ENCODE peak calls at places on chromosomes 12 and 14, in five cellular contexts. M, Y, O, E and A are unnamed samples.

GRCh38 chr12:52320784-52321400 is at the start of gene KRT83:
- DNase-seq in Y (no peak), M (no peak), O (no peak), E (no peak), A (no peak)

GRCh38 chr12:64066776-64067175 is 155.3 kb downstream of the KICS2 start:
- DNase-seq in M (no peak), O (no peak), Y (no peak), E (no peak), A (no peak)

GRCh38 chr14:88882236-88882635 is 57.8 kb downstream of the TTC8 start:
- DNase-seq in M (no peak), Y (no peak), O (no peak), E (no peak), A (no peak)

GRCh38 chr14:78737606-78738005 is 567.4 kb downstream of the NRXN3 start:
- DNase-seq in E (no peak), O (no peak), M (no peak), Y (no peak), A (no peak)

GRCh38 chr12:38720661-38721060 is 184.7 kb downstream of the CPNE8 start:
- DNase-seq in Y (no peak), O (no peak), M (no peak), E (no peak), A (no peak)

GRCh38 chr14:84708865-84709264 is 821.1 kb upstream of the FLRT2 start:
- DNase-seq in Y (no peak), M (no peak), O (no peak), E (no peak), A (no peak)

GRCh38 chr14:89227490-89227834 is 189.6 kb downstream of the FOXN3 start:
- DNase-seq in E (no peak), O (no peak), Y (no peak), M (no peak), A (no peak)

GRCh38 chr14:95396221-95396620 is 76.5 kb upstream of the CLMN start:
- DNase-seq in E (no peak), O (no peak), Y (peak; percentile 35), M (no peak), A (no peak)

GRCh38 chr12:131177599-131177998 is 223.9 kb downstream of the ADGRD1 start:
- DNase-seq in Y (no peak), O (no peak), M (no peak), E (no peak), A (no peak)

GRCh38 chr14:71261206-71261605 is 353.9 kb downstream of the PCNX1 start:
- DNase-seq in O (no peak), Y (no peak), M (peak; percentile 15), E (no peak), A (no peak)

GRCh38 chr12:104565606-104566243 is 109.0 kb downstream of the CHST11 start:
- DNase-seq in E (no peak), M (peak; percentile 50), O (no peak), Y (no peak), A (no peak)

GRCh38 chr14:91877376-91877775 is 10.0 kb upstream of the TC2N start:
- DNase-seq in E (no peak), O (no peak), M (no peak), Y (no peak), A (no peak)

GRCh38 chr12:126493366-126494108 is 1428.3 kb downstream of the AACS start:
- DNase-seq in O (no peak), M (no peak), E (no peak), Y (no peak), A (peak; percentile 13)

GRCh38 chr14:90574640-90575131 is 177.9 kb downstream of the CALM1 start:
- DNase-seq in O (no peak), E (no peak), Y (no peak), M (no peak), A (no peak)

GRCh38 chr14:65482769-65483438 is 70.4 kb downstream of the FUT8 start:
- DNase-seq in O (no peak), M (no peak), E (no peak), Y (no peak), A (no peak)

GRCh38 chr14:24317141-24317927 is 6.0 kb downstream of the LTB4R start:
- DNase-seq in M (no peak), O (no peak), Y (no peak), E (no peak), A (peak; percentile 64)

GRCh38 chr14:35085441-35085840 is 36.3 kb downstream of the PPP2R3C start:
- DNase-seq in O (no peak), Y (no peak), M (no peak), E (no peak), A (no peak)

GRCh38 chr12:60577607-60578006 is 981.8 kb downstream of the SLC16A7 start:
- DNase-seq in Y (no peak), E (no peak), M (no peak), O (no peak), A (no peak)

GRCh38 chr14:23125006-23125405 is 6.0 kb upstream of the CEBPE start:
- DNase-seq in O (no peak), Y (no peak), M (no peak), E (no peak), A (no peak)

GRCh38 chr12:84436134-84436533 is 476.5 kb downstream of the SLC6A15 start:
- DNase-seq in E (no peak), Y (no peak), O (no peak), M (no peak), A (no peak)

GRCh38 chr12:14810953-14811483 is 3.0 kb downstream of the SMCO3 start:
- DNase-seq in E (no peak), Y (no peak), O (peak; percentile 8), M (no peak), A (no peak)

GRCh38 chr14:34324363-34324795 is 137.7 kb downstream of the SPTSSA start:
- DNase-seq in Y (no peak), M (peak; percentile 61), O (peak; percentile 12), E (no peak), A (no peak)

GRCh38 chr14:76136476-76137160 is 15.1 kb upstream of the GPATCH2L start:
- DNase-seq in E (no peak), O (no peak), M (no peak), Y (no peak), A (no peak)

GRCh38 chr12:85138833-85139232 is 102.7 kb downstream of the LRRIQ1 start:
- DNase-seq in M (no peak), Y (no peak), O (no peak), E (no peak), A (no peak)

GRCh38 chr12:53591301-53592206 is 34.6 kb downstream of the ATF7 start:
- DNase-seq in E (no peak), Y (no peak), M (no peak), O (no peak), A (no peak)

GRCh38 chr14:94303111-94303510 is 10.0 kb upstream of the SERPINA10 start:
- DNase-seq in Y (no peak), E (no peak), M (no peak), O (no peak), A (no peak)

GRCh38 chr14:61153914-61154545 is 127.1 kb downstream of the TMEM30B start:
- DNase-seq in O (no peak), M (peak; percentile 14), E (no peak), Y (no peak), A (no peak)

GRCh38 chr12:27176765-27177164 is 67.3 kb upstream of the STK38L start:
- DNase-seq in E (no peak), O (no peak), M (peak; percentile 79), Y (no peak), A (no peak)

GRCh38 chr14:59427653-59428578 is 37.3 kb downstream of the GPR135 start:
- DNase-seq in M (peak; percentile 45), E (no peak), Y (no peak), O (no peak), A (no peak)

GRCh38 chr12:18320036-18320617 is 58.8 kb downstream of the PIK3C2G start:
- DNase-seq in O (no peak), E (no peak), Y (no peak), M (peak; percentile 69), A (peak; percentile 15)

GRCh38 chr12:14367097-14367661 is 1.7 kb downstream of the ATF7IP start:
- DNase-seq in O (no peak), M (peak; percentile 65), E (no peak), Y (no peak), A (no peak)

GRCh38 chr12:110725267-110725666 is 17.4 kb downstream of the PPP1CC start:
- DNase-seq in E (no peak), M (no peak), O (no peak), Y (no peak), A (no peak)
- TF ChIP-seq POLR2A in E (no peak), M (no peak), O (no peak), Y (no peak), A (no peak)

GRCh38 chr12:111775205-111776193 is 8.8 kb downstream of the ALDH2 start:
- DNase-seq in E (peak; percentile 83), M (peak; percentile 98), Y (peak; percentile 69), O (peak; percentile 90), A (no peak)
- TF ChIP-seq POLR2A in E (no peak), M (peak; percentile 94), Y (peak; percentile 64), O (peak; percentile 53), A (no peak)

GRCh38 chr12:75703131-75703530 is 191.7 kb upstream of the KRR1 start:
- DNase-seq in E (no peak), O (no peak), Y (no peak), M (no peak), A (no peak)

GRCh38 chr12:75704208-75704607 is 192.8 kb upstream of the KRR1 start:
- DNase-seq in O (no peak), M (no peak), Y (no peak), E (no peak), A (no peak)

GRCh38 chr12:75702477-75703093 is 191.2 kb upstream of the KRR1 start:
- DNase-seq in O (no peak), E (no peak), Y (no peak), M (no peak), A (no peak)

GRCh38 chr12:75705749-75706719 is 194.6 kb upstream of the KRR1 start:
- DNase-seq in Y (no peak), M (no peak), O (no peak), E (no peak), A (peak; percentile 33)

DNA sequence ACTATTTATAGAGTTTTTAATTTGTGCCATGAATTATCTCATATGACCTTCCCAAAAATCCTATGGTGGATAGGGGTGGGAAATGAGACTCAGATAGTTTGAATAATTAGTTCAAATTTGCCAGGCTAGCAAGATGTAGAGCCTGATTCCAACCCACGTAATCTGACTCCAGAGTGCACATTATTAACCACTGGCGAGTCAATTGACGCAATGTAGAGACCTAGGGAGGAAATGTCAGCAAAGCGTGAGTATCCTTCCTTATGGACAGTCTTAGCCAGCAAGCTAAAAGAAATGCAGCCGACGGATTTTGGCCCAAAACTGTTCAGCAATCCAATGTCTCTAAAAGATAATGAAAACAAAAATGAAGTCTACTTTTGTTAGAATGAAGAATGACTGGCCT is 193.3 kb upstream of the KRR1 start:
- DNase-seq in Y (no peak), M (no peak), O (no peak), E (no peak), A (no peak)
- TF ChIP-seq POLR2A in Y (no peak), M (no peak), O (no peak), E (no peak), A (no peak)

DNA sequence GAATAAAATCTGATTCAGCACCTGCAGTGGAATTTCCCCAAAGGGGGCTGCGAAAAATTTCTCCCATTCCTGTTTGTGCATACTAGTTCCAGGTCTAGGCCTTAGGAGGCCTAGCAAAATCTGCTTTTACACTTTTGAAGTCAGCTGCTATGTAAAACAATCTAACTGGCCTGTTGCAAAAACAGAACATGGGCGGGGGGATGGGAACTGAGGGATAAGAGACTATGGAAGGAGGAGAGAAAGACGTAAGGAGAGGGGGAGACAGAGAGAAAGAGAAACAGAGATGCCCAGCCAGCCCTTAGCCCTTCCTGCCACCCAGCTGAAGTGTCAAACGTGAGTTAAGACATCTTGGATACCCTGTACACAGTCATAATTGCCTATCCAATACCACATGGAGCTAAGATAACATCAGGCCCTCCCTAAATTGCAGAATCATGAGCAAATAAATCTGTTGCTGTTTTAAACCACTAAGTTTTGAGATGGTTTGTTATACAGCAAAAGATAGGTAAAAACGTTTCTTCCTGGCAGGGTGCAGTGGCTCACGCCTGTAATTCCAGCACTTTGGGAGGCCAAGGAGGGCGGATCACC is 45.6 kb downstream of the SPTLC2 start:
- DNase-seq in Y (no peak), M (no peak), E (no peak), O (no peak), A (no peak)
- TF ChIP-seq POLR2A in Y (no peak), M (no peak), E (no peak), O (no peak), A (no peak)